ENCODE peak calls at places on chromosomes 7 and 10, in nine cellular contexts. One of them, this sample, is unnamed.

GRCh38 chr7:128408709-128409434 is 910 bp downstream of the IMPDH1 start:
- DNase-seq in IMR-90: peak
- DNase-seq in tibial nerve: no peak
- DNase-seq in endothelial cell of umbilical vein: no peak
- DNase-seq in esophagus squamous epithelium: no peak
- DNase-seq in body of pancreas: no peak
- DNase-seq in adrenal gland: no peak
- DNase-seq in vagina: no peak
- DNase-seq in prostate gland: no peak
- DNase-seq in this sample: no peak

GRCh38 chr10:82544377-82544776 is 669.4 kb downstream of the NRG3 start:
- DNase-seq in body of pancreas: no peak
- DNase-seq in prostate gland: no peak
- DNase-seq in IMR-90: no peak
- DNase-seq in adrenal gland: no peak
- DNase-seq in tibial nerve: no peak
- DNase-seq in vagina: no peak
- DNase-seq in esophagus squamous epithelium: no peak
- DNase-seq in endothelial cell of umbilical vein: no peak
- DNase-seq in this sample: no peak

GRCh38 chr7:1021366-1021765 is 23.0 kb upstream of the GPR146 start:
- DNase-seq in prostate gland: no peak
- DNase-seq in vagina: no peak
- DNase-seq in body of pancreas: no peak
- DNase-seq in esophagus squamous epithelium: no peak
- DNase-seq in IMR-90: no peak
- DNase-seq in adrenal gland: no peak
- DNase-seq in tibial nerve: no peak
- DNase-seq in endothelial cell of umbilical vein: no peak
- DNase-seq in this sample: no peak

GRCh38 chr10:57846307-57847065 is 421.2 kb downstream of the IPMK start:
- DNase-seq in vagina: no peak
- DNase-seq in adrenal gland: no peak
- DNase-seq in endothelial cell of umbilical vein: no peak
- DNase-seq in prostate gland: no peak
- DNase-seq in tibial nerve: no peak
- DNase-seq in IMR-90: no peak
- DNase-seq in esophagus squamous epithelium: no peak
- DNase-seq in body of pancreas: no peak
- DNase-seq in this sample: no peak

GRCh38 chr10:1274098-1274745 is 218.0 kb downstream of the WDR37 start:
- DNase-seq in endothelial cell of umbilical vein: no peak
- DNase-seq in esophagus squamous epithelium: no peak
- DNase-seq in IMR-90: no peak
- DNase-seq in vagina: no peak
- DNase-seq in adrenal gland: no peak
- DNase-seq in body of pancreas: no peak
- DNase-seq in prostate gland: no peak
- DNase-seq in tibial nerve: no peak
- DNase-seq in this sample: no peak

GRCh38 chr7:17299477-17299991 is 1.1 kb downstream of the AHR start:
- DNase-seq in body of pancreas: no peak
- DNase-seq in adrenal gland: no peak
- DNase-seq in esophagus squamous epithelium: no peak
- DNase-seq in vagina: no peak
- DNase-seq in prostate gland: no peak
- DNase-seq in endothelial cell of umbilical vein: peak
- DNase-seq in IMR-90: peak
- DNase-seq in tibial nerve: no peak
- DNase-seq in this sample: no peak

GRCh38 chr7:20928022-20928421 is 141.3 kb upstream of the SP8 start:
- DNase-seq in tibial nerve: no peak
- DNase-seq in endothelial cell of umbilical vein: peak
- DNase-seq in vagina: no peak
- DNase-seq in prostate gland: no peak
- DNase-seq in esophagus squamous epithelium: no peak
- DNase-seq in IMR-90: no peak
- DNase-seq in body of pancreas: no peak
- DNase-seq in adrenal gland: no peak
- DNase-seq in this sample: no peak

GRCh38 chr10:4372601-4373000 is 453.4 kb upstream of the AKR1E2 start:
- DNase-seq in esophagus squamous epithelium: no peak
- DNase-seq in IMR-90: peak
- DNase-seq in adrenal gland: no peak
- DNase-seq in endothelial cell of umbilical vein: peak
- DNase-seq in prostate gland: no peak
- DNase-seq in vagina: no peak
- DNase-seq in tibial nerve: no peak
- DNase-seq in body of pancreas: no peak
- DNase-seq in this sample: no peak

GRCh38 chr10:73584737-73585136 is 6.4 kb downstream of the USP54 start:
- DNase-seq in IMR-90: peak
- DNase-seq in vagina: no peak
- DNase-seq in adrenal gland: no peak
- DNase-seq in prostate gland: no peak
- DNase-seq in body of pancreas: no peak
- DNase-seq in tibial nerve: no peak
- DNase-seq in endothelial cell of umbilical vein: no peak
- DNase-seq in esophagus squamous epithelium: no peak
- DNase-seq in this sample: no peak

GRCh38 chr7:41695661-41696322 is 7.1 kb downstream of the INHBA start:
- DNase-seq in prostate gland: no peak
- DNase-seq in vagina: no peak
- DNase-seq in body of pancreas: no peak
- DNase-seq in tibial nerve: no peak
- DNase-seq in IMR-90: peak
- DNase-seq in adrenal gland: no peak
- DNase-seq in endothelial cell of umbilical vein: no peak
- DNase-seq in esophagus squamous epithelium: no peak
- DNase-seq in this sample: no peak

DNA sequence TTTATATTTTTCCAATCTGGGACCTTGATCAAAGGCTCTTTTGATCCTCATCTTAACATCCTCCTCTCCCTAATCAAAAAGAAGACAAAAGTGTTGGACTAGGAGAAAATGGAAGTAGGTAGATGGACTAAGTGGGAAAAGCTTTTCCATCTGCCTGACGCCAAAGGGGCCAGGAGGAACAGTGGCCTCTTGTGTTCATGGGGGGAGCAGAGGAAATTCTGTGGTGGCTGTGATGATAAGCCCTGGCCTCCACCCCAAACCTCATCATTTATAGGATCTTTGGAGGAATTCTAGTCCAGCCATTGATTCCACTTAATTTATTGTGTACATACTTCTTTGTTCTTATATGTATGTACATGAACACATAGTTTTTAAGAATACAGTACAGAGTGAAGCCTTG is 21.7 kb downstream of the ZNF365 start:
- DNase-seq in endothelial cell of umbilical vein: no peak
- DNase-seq in body of pancreas: no peak
- DNase-seq in tibial nerve: no peak
- DNase-seq in IMR-90: no peak
- DNase-seq in esophagus squamous epithelium: no peak
- DNase-seq in adrenal gland: no peak
- DNase-seq in prostate gland: no peak
- DNase-seq in vagina: no peak
- DNase-seq in this sample: no peak
- TF ChIP-seq CTCF in endothelial cell of umbilical vein: no peak
- TF ChIP-seq CTCF in body of pancreas: no peak
- TF ChIP-seq CTCF in tibial nerve: no peak
- TF ChIP-seq CTCF in IMR-90: no peak
- TF ChIP-seq CTCF in esophagus squamous epithelium: no peak
- TF ChIP-seq CTCF in adrenal gland: no peak
- TF ChIP-seq CTCF in prostate gland: no peak
- TF ChIP-seq CTCF in vagina: no peak
- TF ChIP-seq CTCF in this sample: no peak

GRCh38 chr7:132906193-132906829 is 175.6 kb downstream of the CHCHD3 start:
- DNase-seq in esophagus squamous epithelium: no peak
- DNase-seq in tibial nerve: no peak
- DNase-seq in endothelial cell of umbilical vein: no peak
- DNase-seq in body of pancreas: no peak
- DNase-seq in IMR-90: no peak
- DNase-seq in prostate gland: no peak
- DNase-seq in adrenal gland: no peak
- DNase-seq in vagina: no peak
- DNase-seq in this sample: no peak
- H3K27ac ChIP-seq in esophagus squamous epithelium: no peak
- H3K27ac ChIP-seq in tibial nerve: no peak
- H3K27ac ChIP-seq in endothelial cell of umbilical vein: no peak
- H3K27ac ChIP-seq in body of pancreas: no peak
- H3K27ac ChIP-seq in IMR-90: no peak
- H3K27ac ChIP-seq in prostate gland: no peak
- H3K27ac ChIP-seq in adrenal gland: no peak
- H3K27ac ChIP-seq in vagina: no peak
- H3K27ac ChIP-seq in this sample: no peak

GRCh38 chr10:93236378-93237040 is 162.8 kb downstream of the CYP26A1 start:
- DNase-seq in esophagus squamous epithelium: no peak
- DNase-seq in endothelial cell of umbilical vein: no peak
- DNase-seq in prostate gland: no peak
- DNase-seq in body of pancreas: no peak
- DNase-seq in tibial nerve: no peak
- DNase-seq in vagina: no peak
- DNase-seq in IMR-90: no peak
- DNase-seq in adrenal gland: no peak
- DNase-seq in this sample: no peak

DNA sequence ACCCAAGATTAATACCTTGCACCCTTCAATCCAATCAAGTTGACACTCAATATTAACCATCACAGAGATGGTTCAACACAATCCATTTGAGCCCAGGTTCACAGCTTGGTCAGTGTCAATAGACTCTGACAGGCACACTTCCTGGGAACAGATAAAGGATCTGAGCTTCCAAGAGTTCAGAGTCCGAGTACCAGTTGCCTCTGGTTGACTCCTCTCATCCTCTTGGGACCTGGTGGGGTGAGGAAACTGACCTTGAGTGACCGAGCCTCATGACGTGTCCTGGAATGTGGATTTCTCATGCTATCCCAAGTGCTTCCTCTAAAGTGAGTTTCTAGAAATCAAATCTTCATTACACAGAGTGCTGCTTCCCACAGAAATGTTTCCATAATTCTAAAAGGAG is 162.0 kb downstream of the CYP26A1 start:
- DNase-seq in adrenal gland: no peak
- DNase-seq in body of pancreas: no peak
- DNase-seq in tibial nerve: no peak
- DNase-seq in IMR-90: peak
- DNase-seq in prostate gland: no peak
- DNase-seq in vagina: no peak
- DNase-seq in endothelial cell of umbilical vein: no peak
- DNase-seq in esophagus squamous epithelium: no peak
- DNase-seq in this sample: peak
- TF ChIP-seq POLR2A in adrenal gland: no peak
- TF ChIP-seq POLR2A in body of pancreas: no peak
- TF ChIP-seq POLR2A in tibial nerve: no peak
- TF ChIP-seq POLR2A in IMR-90: no peak
- TF ChIP-seq POLR2A in prostate gland: no peak
- TF ChIP-seq POLR2A in vagina: no peak
- TF ChIP-seq POLR2A in endothelial cell of umbilical vein: no peak
- TF ChIP-seq POLR2A in esophagus squamous epithelium: no peak
- TF ChIP-seq POLR2A in this sample: no peak

GRCh38 chr7:135359633-135360032 is 126.0 kb downstream of the STRA8 start:
- DNase-seq in esophagus squamous epithelium: no peak
- DNase-seq in IMR-90: no peak
- DNase-seq in prostate gland: no peak
- DNase-seq in endothelial cell of umbilical vein: no peak
- DNase-seq in body of pancreas: no peak
- DNase-seq in tibial nerve: no peak
- DNase-seq in adrenal gland: no peak
- DNase-seq in vagina: no peak
- DNase-seq in this sample: no peak

GRCh38 chr7:135367114-135367513 is 133.5 kb downstream of the STRA8 start:
- DNase-seq in tibial nerve: no peak
- DNase-seq in esophagus squamous epithelium: no peak
- DNase-seq in endothelial cell of umbilical vein: no peak
- DNase-seq in vagina: no peak
- DNase-seq in body of pancreas: no peak
- DNase-seq in adrenal gland: no peak
- DNase-seq in prostate gland: no peak
- DNase-seq in IMR-90: no peak
- DNase-seq in this sample: no peak

GRCh38 chr7:135368416-135369186 is 135.0 kb downstream of the STRA8 start:
- DNase-seq in IMR-90: no peak
- DNase-seq in prostate gland: no peak
- DNase-seq in endothelial cell of umbilical vein: no peak
- DNase-seq in tibial nerve: no peak
- DNase-seq in esophagus squamous epithelium: no peak
- DNase-seq in vagina: no peak
- DNase-seq in adrenal gland: no peak
- DNase-seq in body of pancreas: peak
- DNase-seq in this sample: no peak

GRCh38 chr7:135361788-135362187 is 128.2 kb downstream of the STRA8 start:
- DNase-seq in adrenal gland: no peak
- DNase-seq in prostate gland: no peak
- DNase-seq in tibial nerve: no peak
- DNase-seq in endothelial cell of umbilical vein: no peak
- DNase-seq in body of pancreas: no peak
- DNase-seq in vagina: no peak
- DNase-seq in IMR-90: no peak
- DNase-seq in esophagus squamous epithelium: no peak
- DNase-seq in this sample: no peak

DNA sequence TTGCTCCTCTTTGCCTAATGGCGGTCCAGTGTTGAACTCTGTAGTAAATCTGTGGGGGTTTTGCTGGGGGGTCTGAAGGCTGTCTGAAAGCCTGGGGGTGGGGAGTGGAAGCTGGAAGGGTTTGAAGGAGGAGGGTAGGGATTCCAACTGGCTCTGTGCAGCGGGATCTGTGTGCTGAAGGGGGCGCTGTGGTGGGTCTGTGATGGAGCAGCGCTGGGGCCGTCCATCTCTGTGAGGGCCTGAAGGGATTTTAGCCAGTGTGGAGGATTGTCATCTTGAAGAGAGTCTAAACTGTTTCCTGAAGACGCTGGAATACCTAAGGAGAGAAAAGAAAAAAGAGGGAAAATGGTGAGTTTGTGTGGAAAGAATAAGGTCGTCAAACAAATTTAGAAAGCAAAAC is 129.2 kb downstream of the STRA8 start:
- DNase-seq in esophagus squamous epithelium: no peak
- DNase-seq in body of pancreas: no peak
- DNase-seq in endothelial cell of umbilical vein: no peak
- DNase-seq in IMR-90: no peak
- DNase-seq in tibial nerve: no peak
- DNase-seq in vagina: no peak
- DNase-seq in prostate gland: no peak
- DNase-seq in adrenal gland: no peak
- DNase-seq in this sample: no peak
- TF ChIP-seq CTCF in esophagus squamous epithelium: no peak
- TF ChIP-seq CTCF in body of pancreas: no peak
- TF ChIP-seq CTCF in endothelial cell of umbilical vein: no peak
- TF ChIP-seq CTCF in IMR-90: no peak
- TF ChIP-seq CTCF in tibial nerve: no peak
- TF ChIP-seq CTCF in vagina: no peak
- TF ChIP-seq CTCF in prostate gland: no peak
- TF ChIP-seq CTCF in adrenal gland: no peak
- TF ChIP-seq CTCF in this sample: no peak

GRCh38 chr7:120502132-120502531 is 229.2 kb downstream of the KCND2 start:
- DNase-seq in vagina: no peak
- DNase-seq in body of pancreas: no peak
- DNase-seq in IMR-90: no peak
- DNase-seq in tibial nerve: no peak
- DNase-seq in esophagus squamous epithelium: no peak
- DNase-seq in endothelial cell of umbilical vein: no peak
- DNase-seq in adrenal gland: no peak
- DNase-seq in prostate gland: no peak
- DNase-seq in this sample: no peak
- H3K27ac ChIP-seq in vagina: no peak
- H3K27ac ChIP-seq in body of pancreas: no peak
- H3K27ac ChIP-seq in IMR-90: no peak
- H3K27ac ChIP-seq in tibial nerve: no peak
- H3K27ac ChIP-seq in esophagus squamous epithelium: no peak
- H3K27ac ChIP-seq in endothelial cell of umbilical vein: no peak
- H3K27ac ChIP-seq in adrenal gland: no peak
- H3K27ac ChIP-seq in prostate gland: no peak
- H3K27ac ChIP-seq in this sample: no peak

This sample was measured in gastrocnemius medialis.